ENCODE peak calls at places on chromosomes 7 and 10, in four cellular contexts. L, K, E and B are unnamed samples.

GRCh38 chr10:52216852-52217251 is 97.2 kb upstream of the DKK1 start:
- DNase-seq in L (no peak), K (no peak), E (no peak), B (no peak)

GRCh38 chr10:95389982-95390381 is 99.2 kb upstream of the PDLIM1 start:
- DNase-seq in E (no peak), K (no peak), L (no peak), B (no peak)

GRCh38 chr10:74103560-74104248 is 46.9 kb downstream of the AP3M1 start:
- DNase-seq in E (no peak), K (peak), L (no peak), B (peak)

GRCh38 chr10:71719042-71719441 is 536 bp downstream of the C10orf105 start:
- DNase-seq in K (no peak), L (no peak), E (no peak), B (no peak)

GRCh38 chr10:133396035-133396624 is 2.2 kb downstream of the MTG1 start:
- DNase-seq in E (no peak), K (no peak), L (no peak), B (no peak)

GRCh38 chr7:24733414-24734060 is 23.7 kb downstream of the GSDME start:
- DNase-seq in L (no peak), K (no peak), E (no peak), B (no peak)

GRCh38 chr10:122703483-122704448 is 4.1 kb upstream of the C10orf120 start:
- DNase-seq in L (peak), K (peak), E (peak), B (peak)

GRCh38 chr10:13658864-13659685 is 72.3 kb downstream of the PRPF18 start:
- DNase-seq in L (no peak), E (no peak), K (no peak), B (no peak)

GRCh38 chr7:78571292-78571691 is 772.7 kb downstream of the PHTF2 start:
- DNase-seq in L (no peak), E (no peak), K (no peak), B (no peak)

GRCh38 chr10:30000802-30001571 is 58.4 kb downstream of the JCAD start:
- DNase-seq in K (no peak), E (peak), L (peak), B (no peak)
- TF ChIP-seq TCF7L2 in K (no peak), E (no peak), L (no peak), B (no peak)

GRCh38 chr10:119500796-119501195 is 41.7 kb downstream of the RGS10 start:
- DNase-seq in E (no peak), K (no peak), L (no peak), B (no peak)
- TF ChIP-seq TCF7L2 in E (no peak), K (no peak), L (no peak), B (no peak)

DNA sequence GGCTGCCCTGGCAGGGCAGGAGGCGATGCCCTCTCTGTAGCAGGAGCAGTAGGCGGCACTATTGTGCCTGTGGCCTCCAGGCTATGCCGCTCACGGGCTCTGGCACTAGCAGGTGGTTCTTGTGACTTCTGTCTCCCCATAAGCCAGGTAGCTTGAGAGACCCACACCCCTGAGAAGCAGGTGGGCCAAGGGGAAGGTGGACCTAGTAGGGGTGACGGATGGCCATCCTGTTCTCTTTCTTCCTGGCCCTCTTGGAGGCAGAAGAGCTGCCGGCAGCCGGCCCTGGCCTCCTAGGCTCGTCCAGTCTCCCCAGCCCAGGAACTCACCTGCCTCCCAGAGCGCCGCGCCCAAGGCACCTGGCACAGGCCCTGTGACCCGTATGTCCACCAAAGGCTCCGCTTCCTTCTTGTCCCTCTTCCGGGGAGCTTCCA is 15.4 kb downstream of the MMRN2 start:
- DNase-seq in L (no peak), K (no peak), E (no peak), B (no peak)
- TF ChIP-seq TCF7L2 in L (no peak), K (no peak), E (no peak), B (no peak)

GRCh38 chr7:835021-835420 is 2.7 kb downstream of the SUN1 start:
- DNase-seq in E (no peak), K (no peak), L (no peak), B (no peak)
- TF ChIP-seq TCF7L2 in E (no peak), K (no peak), L (no peak), B (no peak)

GRCh38 chr10:49761789-49762565 is at the start of gene OGDHL:
- DNase-seq in E (peak), K (peak), L (no peak), B (peak)
- TF ChIP-seq TCF7L2 in E (no peak), K (no peak), L (no peak), B (no peak)

GRCh38 chr7:15780271-15780670 is 93.8 kb upstream of the MEOX2 start:
- DNase-seq in E (no peak), K (no peak), L (no peak), B (no peak)

GRCh38 chr7:15783971-15784693 is 97.6 kb upstream of the MEOX2 start:
- DNase-seq in L (no peak), K (no peak), E (no peak), B (no peak)

GRCh38 chr7:15781944-15782343 is 95.5 kb upstream of the MEOX2 start:
- DNase-seq in L (no peak), E (no peak), K (no peak), B (no peak)

DNA sequence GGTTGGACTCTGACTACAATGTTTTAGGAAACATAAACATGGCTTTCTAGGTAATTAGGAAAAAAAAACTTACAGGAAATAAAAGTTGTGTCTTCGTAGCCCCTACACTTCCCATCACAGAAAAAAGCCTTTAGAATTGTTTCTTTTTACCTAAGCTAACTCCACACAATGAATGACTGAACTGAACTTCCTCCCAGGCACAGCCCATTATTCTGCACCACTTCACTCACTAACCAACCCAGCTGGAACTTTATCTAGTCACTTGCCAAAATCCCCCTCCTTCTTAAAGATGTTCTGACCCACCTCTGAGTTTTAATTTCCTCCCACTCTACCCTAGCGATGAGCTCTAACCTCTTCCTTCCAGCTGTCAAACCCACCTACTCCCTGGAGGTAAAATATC is 91.7 kb upstream of the MEOX2 start:
- DNase-seq in L (no peak), K (no peak), E (no peak), B (no peak)
- TF ChIP-seq TCF7L2 in L (no peak), K (no peak), E (no peak), B (no peak)

GRCh38 chr7:82012453-82012852 is 242.6 kb upstream of the HGF start:
- DNase-seq in L (no peak), E (no peak), K (no peak), B (no peak)
- TF ChIP-seq TCF7L2 in L (no peak), E (no peak), K (no peak), B (no peak)

GRCh38 chr10:88802430-88802829 is at the start of gene LIPM:
- DNase-seq in E (no peak), K (no peak), L (no peak), B (no peak)

GRCh38 chr10:88794731-88795130 is 7.8 kb upstream of the LIPM start:
- DNase-seq in L (no peak), K (no peak), E (no peak), B (no peak)

GRCh38 chr10:88804083-88804812 is 1.7 kb downstream of the LIPM start:
- DNase-seq in E (no peak), L (no peak), K (no peak), B (no peak)

GRCh38 chr10:88803641-88804040 is 1.1 kb downstream of the LIPM start:
- DNase-seq in L (no peak), K (no peak), E (no peak), B (no peak)

DNA sequence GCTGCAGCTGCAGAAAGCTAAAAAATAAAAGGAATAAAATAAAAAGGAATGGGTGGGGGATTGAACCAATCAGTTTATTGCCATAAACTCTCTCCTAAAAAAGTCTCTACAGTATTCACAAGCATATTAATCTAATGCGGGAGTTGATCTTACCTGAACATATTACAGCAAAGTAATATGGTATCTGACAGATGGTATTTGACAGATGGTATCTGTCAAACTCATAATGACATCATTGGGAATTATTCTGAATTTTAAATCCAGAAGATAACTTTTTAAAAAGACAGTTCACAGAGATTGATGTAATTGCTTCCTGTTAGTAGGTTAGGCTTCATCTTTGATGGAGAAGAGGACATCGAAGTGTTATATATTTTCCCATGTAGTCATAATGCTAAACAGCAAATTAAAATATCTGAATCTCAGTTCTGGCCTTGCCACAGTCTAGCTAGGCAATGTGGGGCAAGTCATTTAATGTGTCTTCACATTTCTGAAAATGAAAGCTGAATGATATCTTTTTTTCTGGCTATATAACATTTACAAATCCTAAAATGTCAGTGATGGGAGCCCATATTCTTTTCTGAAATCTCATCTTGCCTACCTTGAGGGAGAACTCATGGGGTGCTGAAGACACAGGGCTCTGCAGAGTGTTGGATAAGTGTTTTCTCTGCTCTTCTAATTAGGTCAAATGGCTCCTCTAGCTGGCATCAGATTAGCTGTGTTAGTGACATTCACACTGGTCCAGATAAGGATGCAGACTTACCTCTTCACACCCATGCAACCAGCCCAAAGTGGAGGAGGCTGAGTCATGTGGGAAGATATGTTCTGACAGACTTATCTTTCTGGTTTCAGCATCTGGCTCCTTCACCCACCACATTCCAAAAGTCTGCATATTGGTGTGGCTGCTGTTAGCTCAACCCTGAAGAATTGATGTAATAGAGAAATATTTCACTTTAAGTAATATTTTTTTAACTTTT is 2.1 kb upstream of the LIPM start:
- DNase-seq in K (no peak), E (no peak), L (no peak), B (no peak)
- TF ChIP-seq TCF7L2 in K (no peak), E (no peak), L (no peak), B (no peak)